ENCODE peak calls at places on chromosomes 11 and 22, in four cellular contexts. I is SK-N-SH, X is WTC11, W is K562. A is an unnamed sample.

GRCh38 chr22:39997939-39998726 is 3.4 kb downstream of the FAM83F start:
- DNase-seq in I (peak; percentile 76), X (peak; percentile 64), W (no peak), A (no peak)

GRCh38 chr22:26550498-26551033 is 38.3 kb upstream of the TFIP11 start:
- DNase-seq in I (no peak), X (no peak), W (no peak), A (no peak)

GRCh38 chr22:48836673-48837340 is 990.9 kb downstream of the BRD1 start:
- DNase-seq in I (no peak), X (no peak), W (no peak), A (no peak)

GRCh38 chr11:235180-235997 is 753 bp downstream of the SIRT3 start:
- DNase-seq in I (no peak), X (no peak), W (no peak), A (no peak)

GRCh38 chr11:113477321-113477720 is 2.1 kb upstream of the DRD2 start:
- DNase-seq in I (peak; percentile 83), X (peak; percentile 58), W (no peak), A (no peak)

GRCh38 chr22:25666308-25666707 is 75.7 kb upstream of the MYO18B start:
- DNase-seq in I (no peak), X (peak; percentile 38), W (no peak), A (no peak)

GRCh38 chr11:121892863-121893262 is 223.2 kb downstream of the BLID start:
- DNase-seq in I (no peak), X (no peak), W (no peak), A (no peak)

GRCh38 chr11:63920126-63920869 is 3.3 kb upstream of the RCOR2 start:
- DNase-seq in I (peak; percentile 62), X (peak; percentile 83), W (no peak), A (no peak)

GRCh38 chr22:37316875-37317371 is 34.6 kb downstream of the CYTH4 start:
- DNase-seq in I (peak; percentile 92), X (peak; percentile 80), W (peak; percentile 75), A (peak; percentile 85)

GRCh38 chr22:22569218-22569617 is 10.2 kb upstream of the PRAME start:
- DNase-seq in I (no peak), X (no peak), W (no peak), A (no peak)

GRCh38 chr11:46982797-46983452 is 46.4 kb downstream of the CSTPP1 start:
- DNase-seq in I (no peak), X (no peak), W (no peak), A (no peak)

GRCh38 chr11:8315463-8315862 is 51.8 kb upstream of the LMO1 start:
- DNase-seq in I (peak; percentile 60), X (no peak), W (no peak), A (no peak)

GRCh38 chr11:71542856-71543743 is 5.1 kb upstream of the KRTAP5-9 start:
- DNase-seq in I (peak; percentile 38), X (no peak), W (no peak), A (no peak)

GRCh38 chr11:125956371-125956770 is 10.5 kb downstream of the VSIG10L2 start:
- DNase-seq in I (no peak), X (no peak), W (no peak), A (no peak)

GRCh38 chr11:76023408-76024068 is 182.8 kb downstream of the WNT11 start:
- DNase-seq in I (no peak), X (no peak), W (no peak), A (no peak)

GRCh38 chr22:20324139-20324516 is 4.3 kb upstream of the DGCR6L start:
- DNase-seq in I (no peak), X (no peak), W (no peak), A (no peak)

GRCh38 chr11:126607776-126608625 is 252.5 kb downstream of the ST3GAL4 start:
- DNase-seq in I (no peak), X (peak; percentile 32), W (no peak), A (no peak)

GRCh38 chr22:40919446-40919845 is 31.7 kb upstream of the RBX1 start:
- DNase-seq in I (no peak), X (no peak), W (no peak), A (no peak)

GRCh38 chr22:17132112-17132511 is 11.0 kb upstream of the TMEM121B start:
- DNase-seq in I (no peak), X (no peak), W (no peak), A (no peak)

GRCh38 chr11:34318111-34319037 is 39.4 kb downstream of the ABTB2 start:
- DNase-seq in I (no peak), X (no peak), W (no peak), A (no peak)

GRCh38 chr22:23777776-23778575 is 5.3 kb downstream of the MMP11 start:
- DNase-seq in I (no peak), X (no peak), W (no peak), A (no peak)

GRCh38 chr11:110078923-110079544 is 14.2 kb upstream of the ZC3H12C start:
- DNase-seq in I (no peak), X (no peak), W (no peak), A (no peak)

GRCh38 chr11:73200256-73200655 is 17.8 kb upstream of the P2RY2 start:
- DNase-seq in I (no peak), X (peak; percentile 25), W (no peak), A (no peak)

GRCh38 chr22:48323746-48324145 is 1503.9 kb downstream of the BRD1 start:
- DNase-seq in I (no peak), X (no peak), W (no peak), A (no peak)

GRCh38 chr11:114827043-114827442 is 148.7 kb downstream of the NXPE2 start:
- DNase-seq in I (no peak), X (no peak), W (no peak), A (no peak)

GRCh38 chr22:25027959-25028840 is 75.7 kb downstream of the KIAA1671 start:
- DNase-seq in I (peak; percentile 66), X (peak; percentile 79), W (peak; percentile 39), A (peak; percentile 88)

GRCh38 chr11:3994030-3994640 is 100.5 kb upstream of the RRM1 start:
- DNase-seq in I (no peak), X (no peak), W (peak; percentile 27), A (no peak)

GRCh38 chr22:35421121-35421520 is 21.2 kb downstream of the MCM5 start:
- DNase-seq in I (no peak), X (peak; percentile 42), W (no peak), A (no peak)

GRCh38 chr11:73366953-73367352 is 9.2 kb upstream of the RELT start:
- DNase-seq in I (no peak), X (no peak), W (no peak), A (no peak)

GRCh38 chr11:48064306-48064705 is 83.9 kb downstream of the PTPRJ start:
- DNase-seq in I (no peak), X (no peak), W (no peak), A (no peak)

GRCh38 chr11:64932324-64932723 is 3.4 kb downstream of the GPHA2 start:
- DNase-seq in I (no peak), X (no peak), W (no peak), A (no peak)

GRCh38 chr11:123653997-123654565 is 343 bp downstream of the SCN3B start:
- DNase-seq in I (peak; percentile 81), X (peak; percentile 64), W (peak; percentile 63), A (peak; percentile 83)

GRCh38 chr22:28800308-28801041 is at the start of gene XBP1:
- DNase-seq in I (peak; percentile 98), X (peak; percentile 91), W (peak; percentile 95), A (peak; percentile 96)

GRCh38 chr22:28799834-28800307 is 498 bp downstream of the XBP1 start:
- DNase-seq in I (peak; percentile 84), X (peak; percentile 47), W (peak; percentile 64), A (no peak)

GRCh38 chr22:28798810-28799124 is 1.6 kb downstream of the XBP1 start:
- DNase-seq in I (no peak), X (no peak), W (no peak), A (no peak)

GRCh38 chr22:28801845-28802594 is 1.7 kb upstream of the XBP1 start:
- DNase-seq in I (no peak), X (no peak), W (peak; percentile 53), A (no peak)

DNA sequence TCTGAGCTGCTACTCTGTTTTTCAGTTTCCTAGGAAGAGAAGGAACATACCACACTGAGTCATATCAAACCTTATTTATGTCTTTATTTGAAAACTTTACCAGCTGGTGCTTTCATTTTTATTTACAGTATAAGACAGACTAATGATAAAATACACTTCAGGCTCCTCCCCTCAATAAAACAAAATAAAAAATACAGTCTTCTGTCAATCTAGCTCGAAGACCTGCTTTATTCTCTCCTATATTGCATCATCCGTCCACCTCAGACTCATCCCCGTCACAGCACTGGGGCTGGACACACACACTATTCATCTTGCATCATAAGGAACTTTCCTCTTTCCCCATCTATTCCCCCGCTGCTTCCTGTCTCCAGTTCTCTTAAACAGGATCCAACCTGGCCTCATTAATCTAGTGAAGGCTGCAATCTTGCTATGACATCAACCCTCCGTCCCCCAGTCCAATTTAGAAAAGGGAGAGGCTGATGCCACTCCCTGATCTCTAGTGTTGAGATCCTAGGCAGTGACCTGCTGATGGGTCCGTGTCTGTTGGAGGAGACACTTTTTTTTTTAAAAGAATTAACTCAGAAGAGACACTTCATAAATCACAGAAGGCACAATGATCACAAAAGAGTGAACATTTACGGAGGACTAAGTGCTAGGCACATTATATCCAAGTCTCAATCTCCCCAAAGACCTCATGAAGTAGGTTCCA is 1.1 kb downstream of the XBP1 start:
- DNase-seq in I (peak; percentile 57), X (no peak), W (peak; percentile 15), A (no peak)
- TF ChIP-seq TEAD4 in I (no peak), X (no peak), W (no peak), A (no peak)

GRCh38 chr11:120807414-120808150 is 216.3 kb upstream of the TBCEL start:
- DNase-seq in I (no peak), X (no peak), W (no peak), A (no peak)
- TF ChIP-seq TEAD4 in I (no peak), X (no peak), W (no peak), A (peak; percentile 30)

DNA sequence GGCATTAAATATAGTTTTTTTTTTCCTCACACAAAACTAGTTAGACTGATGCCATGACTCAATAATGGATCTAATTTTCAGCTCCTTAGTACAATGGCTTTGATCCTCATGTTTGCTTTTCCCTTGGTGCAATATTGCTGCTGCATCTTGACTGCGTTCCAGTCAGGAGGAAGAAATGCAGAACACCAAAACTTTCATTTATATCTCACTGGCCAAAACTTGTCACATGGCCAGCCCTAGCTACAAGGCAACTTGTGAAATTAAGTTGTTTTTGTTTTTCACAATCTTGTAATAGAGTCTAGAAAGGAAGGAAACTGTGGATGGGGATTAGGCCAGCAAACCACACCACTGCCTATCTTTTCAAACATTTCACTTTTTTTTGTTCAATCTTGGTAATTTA is 36.7 kb downstream of the SMC1B start:
- DNase-seq in I (no peak), X (no peak), W (no peak), A (no peak)
- TF ChIP-seq TEAD4 in I (no peak), X (no peak), W (no peak), A (no peak)

GRCh38 chr22:44245867-44246266 is 65.1 kb downstream of the PARVG start:
- DNase-seq in I (no peak), X (no peak), W (no peak), A (no peak)

GRCh38 chr22:44246615-44247326 is 66.0 kb downstream of the SHISAL1 start:
- DNase-seq in I (no peak), X (no peak), W (no peak), A (peak; percentile 41)

GRCh38 chr22:44248926-44249325 is 63.8 kb downstream of the SHISAL1 start:
- DNase-seq in I (no peak), X (no peak), W (no peak), A (peak; percentile 22)

GRCh38 chr22:44247923-44248892 is 64.5 kb downstream of the SHISAL1 start:
- DNase-seq in I (no peak), X (no peak), W (no peak), A (peak; percentile 30)

DNA sequence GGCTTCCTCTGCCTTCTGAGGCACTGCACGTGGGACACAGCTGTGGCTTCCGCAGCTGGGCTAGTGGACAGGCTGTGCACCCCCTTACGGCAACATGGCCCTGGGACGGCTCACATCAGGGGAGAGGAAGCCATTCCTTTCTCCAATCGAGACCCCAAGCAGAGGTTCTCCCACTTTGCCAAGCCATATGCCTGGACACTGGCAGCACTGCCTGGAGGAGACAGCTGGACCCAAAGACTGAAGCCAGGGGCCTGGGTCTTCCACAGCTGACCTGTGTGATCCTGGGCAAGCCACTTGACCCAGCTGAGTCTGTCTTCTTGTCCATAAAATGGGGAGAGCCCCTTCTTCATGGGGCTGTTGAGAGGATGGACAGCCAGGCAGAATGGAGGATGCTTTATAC is 65.4 kb downstream of the SHISAL1 start:
- DNase-seq in I (no peak), X (no peak), W (no peak), A (no peak)
- TF ChIP-seq TEAD4 in I (no peak), X (no peak), W (no peak), A (no peak)